ENCODE peak calls at places on chromosomes 2 and 18, in four cellular contexts. L is HepG2, A is K562, F is GM12878. V is an unnamed sample.

GRCh38 chr2:18378020-18378653 is 182.3 kb downstream of the RDH14 start:
- DNase-seq in F (no peak), L (peak), A (peak), V (peak)

GRCh38 chr2:196083601-196084000 is 15.0 kb upstream of the DNAH7 start:
- DNase-seq in A (no peak), F (no peak), L (no peak), V (no peak)

GRCh38 chr2:104790901-104791495 is 62.9 kb upstream of the POU3F3 start:
- DNase-seq in F (no peak), L (no peak), A (no peak), V (no peak)

GRCh38 chr2:26704441-26704977 is 12.0 kb downstream of the KCNK3 start:
- DNase-seq in A (no peak), L (no peak), F (no peak), V (no peak)

GRCh38 chr2:187547353-187547979 is 6.8 kb downstream of the TFPI start:
- DNase-seq in F (no peak), L (no peak), A (peak), V (no peak)

GRCh38 chr2:12556762-12557161 is 160.0 kb upstream of the TRIB2 start:
- DNase-seq in L (no peak), A (peak), F (no peak), V (no peak)

GRCh38 chr18:36066731-36067117 is 635 bp downstream of the RPRD1A start:
- DNase-seq in L (no peak), F (no peak), A (no peak), V (peak)

GRCh38 chr2:216546646-216547403 is 48.2 kb downstream of the RPL37A start:
- DNase-seq in A (no peak), F (no peak), L (no peak), V (no peak)

GRCh38 chr2:173451137-173451536 is 96.5 kb downstream of the CDCA7 start:
- DNase-seq in F (no peak), L (no peak), A (no peak), V (no peak)

GRCh38 chr2:11368059-11368572 is 23.7 kb upstream of the ROCK2 start:
- DNase-seq in A (no peak), F (no peak), L (no peak), V (no peak)

GRCh38 chr18:66508937-66509336 is 95.0 kb downstream of the CDH19 start:
- DNase-seq in L (no peak), F (no peak), A (no peak), V (no peak)

GRCh38 chr2:128319773-128320608 is 1.3 kb upstream of the HS6ST1 start:
- DNase-seq in F (no peak), L (no peak), A (no peak), V (no peak)

GRCh38 chr2:240164586-240164985 is 24.1 kb upstream of the OTOS start:
- DNase-seq in L (no peak), F (no peak), A (no peak), V (no peak)
- TF ChIP-seq TARDBP in L (no peak), F (no peak), A (no peak), V (no peak)

GRCh38 chr2:201158111-201158929 is 24.6 kb upstream of the CASP10 start:
- DNase-seq in L (peak), A (peak), F (peak), V (peak)
- TF ChIP-seq TARDBP in L (no peak), A (no peak), F (no peak), V (no peak)

DNA sequence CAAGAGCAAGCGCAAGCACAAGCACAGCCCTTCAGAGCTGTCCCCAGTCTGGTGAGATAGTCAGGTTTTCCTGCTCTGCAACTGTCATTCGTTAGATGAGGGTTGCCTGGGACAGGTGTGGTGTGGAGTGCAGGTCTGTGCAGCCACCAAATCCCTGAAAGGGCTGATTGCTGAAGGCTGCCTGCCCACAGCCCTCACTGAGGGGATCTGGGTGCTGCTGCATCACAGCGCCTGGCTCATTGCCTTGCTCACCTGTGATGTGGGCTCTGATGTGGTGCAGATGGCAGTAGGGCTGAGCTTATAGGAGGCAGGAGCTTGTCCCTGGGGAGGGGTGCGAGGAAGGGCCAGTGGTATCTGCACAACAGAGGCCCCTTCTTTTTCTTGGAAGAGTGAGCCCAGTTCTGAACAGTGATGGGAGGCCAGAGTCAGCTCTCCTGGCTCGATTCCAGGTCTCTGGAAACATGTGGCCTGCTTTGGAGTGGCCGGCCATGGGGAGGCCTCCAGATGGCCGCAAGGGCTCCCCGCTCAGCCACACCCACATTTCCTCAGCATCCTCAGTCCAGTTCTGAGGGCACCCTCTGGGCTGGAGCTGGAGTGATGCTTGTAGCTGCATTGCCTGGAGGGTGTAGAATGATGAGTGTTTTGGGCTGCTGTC is 11.4 kb downstream of the UBE2F start:
- DNase-seq in L (no peak), F (no peak), A (peak), V (no peak)
- TF ChIP-seq TARDBP in L (no peak), F (no peak), A (no peak), V (no peak)

GRCh38 chr2:237096911-237097310 is 11.2 kb downstream of the COPS8 start:
- DNase-seq in F (no peak), L (no peak), A (no peak), V (no peak)
- TF ChIP-seq TARDBP in F (no peak), L (no peak), A (no peak), V (no peak)

DNA sequence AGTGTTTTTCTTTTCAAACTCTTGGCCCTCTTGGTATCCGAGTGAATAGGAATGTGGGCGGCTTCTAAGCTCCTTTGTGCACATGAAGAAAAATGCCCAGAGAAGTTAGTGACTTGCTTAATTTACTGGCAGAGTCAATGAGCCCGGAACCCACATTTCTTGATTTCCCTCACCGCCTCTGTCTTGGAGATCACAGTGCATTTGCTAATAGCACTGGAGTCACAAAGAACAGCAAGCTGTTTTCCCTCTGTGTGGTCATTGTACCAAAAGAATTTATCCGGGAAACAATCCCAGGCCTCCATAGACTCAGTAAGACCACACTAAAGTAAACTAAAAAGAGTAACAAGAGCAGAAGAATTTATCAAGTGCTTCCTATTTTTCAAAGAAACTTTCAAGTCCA is 18.9 kb downstream of the STON1 start:
- DNase-seq in A (no peak), L (no peak), F (no peak), V (no peak)
- TF ChIP-seq TARDBP in A (no peak), L (no peak), F (no peak), V (no peak)

GRCh38 chr2:136135462-136135861 is 17.5 kb upstream of the CXCR4 start:
- DNase-seq in L (no peak), F (no peak), A (no peak), V (no peak)

GRCh38 chr2:136136921-136137320 is 19.0 kb upstream of the CXCR4 start:
- DNase-seq in A (no peak), L (no peak), F (no peak), V (no peak)

GRCh38 chr2:136134126-136134525 is 16.2 kb upstream of the CXCR4 start:
- DNase-seq in F (no peak), A (no peak), L (no peak), V (no peak)

GRCh38 chr2:136137982-136138381 is 20.0 kb upstream of the CXCR4 start:
- DNase-seq in L (no peak), A (no peak), F (no peak), V (no peak)

GRCh38 chr2:136135924-136136906 is 18.3 kb upstream of the CXCR4 start:
- DNase-seq in A (no peak), F (no peak), L (no peak), V (no peak)
- TF ChIP-seq TARDBP in A (no peak), F (no peak), L (no peak), V (no peak)